ENCODE peak calls at places on chromosomes 11 and 22, in five cellular contexts. Y is HCT116, H is GM12878, M is H1, C is HepG2. K is an unnamed sample.

GRCh38 chr11:66281001-66281400 is 3.0 kb downstream of the CNIH2 start:
- DNase-seq in C (no peak), H (no peak), M (no peak), Y (no peak), K (no peak)

GRCh38 chr11:9078113-9079041 is 13.0 kb downstream of the SCUBE2 start:
- DNase-seq in C (no peak), Y (no peak), H (no peak), M (no peak), K (no peak)

GRCh38 chr11:128626913-128627665 is 39.7 kb upstream of the ETS1 start:
- DNase-seq in C (no peak), H (no peak), M (no peak), Y (no peak), K (no peak)

GRCh38 chr11:64148200-64148916 is 17.6 kb downstream of the MACROD1 start:
- DNase-seq in Y (peak), M (peak), C (peak), H (no peak), K (peak)

GRCh38 chr22:48535868-48536690 is 1291.6 kb downstream of the BRD1 start:
- DNase-seq in H (no peak), C (no peak), M (no peak), Y (no peak), K (no peak)

GRCh38 chr11:63882555-63883242 is 34.3 kb downstream of the RCOR2 start:
- DNase-seq in H (no peak), Y (no peak), M (no peak), C (no peak), K (no peak)

GRCh38 chr11:117613521-117613920 is 183.5 kb downstream of the DSCAML1 start:
- DNase-seq in H (no peak), M (peak), Y (no peak), C (no peak), K (no peak)

GRCh38 chr11:65958774-65959420 is 2.6 kb upstream of the SART1 start:
- DNase-seq in M (no peak), C (no peak), Y (no peak), H (no peak), K (no peak)

GRCh38 chr22:29907753-29908515 is 25.0 kb downstream of the MTMR3 start:
- DNase-seq in C (peak), H (no peak), M (no peak), Y (peak), K (no peak)

GRCh38 chr11:13118194-13118593 is 109.1 kb downstream of the RASSF10 start:
- DNase-seq in Y (peak), H (no peak), M (no peak), C (peak), K (no peak)

GRCh38 chr22:25172153-25172552 is 27.5 kb upstream of the CRYBB3 start:
- DNase-seq in M (no peak), H (no peak), Y (peak), C (peak), K (peak)

GRCh38 chr11:13294771-13295579 is 17.4 kb downstream of the BMAL1 start:
- DNase-seq in Y (no peak), M (no peak), H (no peak), C (no peak), K (no peak)

GRCh38 chr11:67048515-67048914 is 8.1 kb upstream of the RHOD start:
- DNase-seq in C (no peak), M (no peak), H (no peak), Y (no peak), K (no peak)

GRCh38 chr11:34150494-34151151 is 45.2 kb downstream of the NAT10 start:
- DNase-seq in Y (no peak), H (no peak), C (no peak), M (no peak), K (no peak)

GRCh38 chr11:30879322-30880020 is 293.3 kb upstream of the MPPED2 start:
- DNase-seq in Y (no peak), C (no peak), H (no peak), M (no peak), K (no peak)

GRCh38 chr22:29265929-29266328 is 1.9 kb downstream of the RHBDD3 start:
- DNase-seq in C (no peak), Y (no peak), M (no peak), H (no peak), K (no peak)

GRCh38 chr11:31956310-31956709 is 134.6 kb upstream of the RCN1 start:
- DNase-seq in C (no peak), H (no peak), M (no peak), Y (no peak), K (no peak)

GRCh38 chr11:65502852-65503603 is 4.2 kb downstream of the MALAT1 start:
- DNase-seq in Y (no peak), H (no peak), M (no peak), C (no peak), K (no peak)

GRCh38 chr11:16096336-16096735 is 260.0 kb downstream of the SOX6 start:
- DNase-seq in C (no peak), Y (no peak), H (no peak), M (no peak), K (no peak)

GRCh38 chr11:66421492-66422205 is 814 bp downstream of the NPAS4 start:
- DNase-seq in C (peak), M (peak), H (peak), Y (peak), K (peak)

GRCh38 chr22:22698263-22698750 is 53.9 kb downstream of the GGTLC2 start:
- DNase-seq in H (no peak), Y (no peak), C (no peak), M (no peak), K (no peak)

GRCh38 chr11:47327025-47327424 is 25.5 kb downstream of the MYBPC3 start:
- DNase-seq in Y (no peak), H (no peak), M (no peak), C (no peak), K (no peak)

GRCh38 chr11:77223797-77224196 is 77.7 kb downstream of the GDPD4 start:
- DNase-seq in H (no peak), Y (no peak), M (no peak), C (no peak), K (no peak)

GRCh38 chr11:28581286-28582242 is 473.4 kb downstream of the METTL15 start:
- DNase-seq in M (no peak), C (no peak), Y (no peak), H (no peak), K (no peak)

GRCh38 chr11:47348859-47349258 is 3.6 kb downstream of the MYBPC3 start:
- DNase-seq in C (peak), M (no peak), Y (peak), H (no peak), K (peak)

GRCh38 chr22:40241200-40241763 is 63.6 kb downstream of the TNRC6B start:
- DNase-seq in H (no peak), Y (no peak), M (no peak), C (no peak), K (no peak)

GRCh38 chr11:108965602-108966001 is 300.7 kb downstream of the DDX10 start:
- DNase-seq in C (no peak), M (no peak), H (no peak), Y (no peak), K (no peak)

GRCh38 chr11:127656266-127656879 is 655.8 kb upstream of the KIRREL3 start:
- DNase-seq in M (no peak), C (no peak), H (no peak), Y (no peak), K (no peak)

GRCh38 chr11:47552086-47552580 is 799 bp downstream of the CELF1 start:
- DNase-seq in M (no peak), C (peak), H (no peak), Y (no peak), K (peak)

GRCh38 chr22:49632199-49633009 is 195.3 kb downstream of the BRD1 start:
- DNase-seq in Y (peak), C (peak), H (no peak), M (peak), K (peak)

GRCh38 chr11:111059726-111060125 is 185.8 kb upstream of the POU2AF2 start:
- DNase-seq in C (no peak), H (no peak), Y (no peak), M (no peak), K (no peak)

GRCh38 chr22:39308614-39309363 is 10.6 kb downstream of the RPL3 start:
- DNase-seq in H (no peak), Y (peak), M (no peak), C (no peak), K (no peak)

GRCh38 chr11:69483170-69483569 is 1.7 kb downstream of the LINC01488 start:
- DNase-seq in Y (no peak), C (no peak), H (no peak), M (no peak), K (no peak)

GRCh38 chr11:69485337-69486041 is 4.0 kb downstream of the LINC01488 start:
- DNase-seq in Y (no peak), H (no peak), M (no peak), C (peak), K (no peak)

GRCh38 chr11:69486056-69486772 is 4.8 kb downstream of the LINC01488 start:
- DNase-seq in Y (no peak), M (no peak), H (no peak), C (no peak), K (no peak)

GRCh38 chr11:69483696-69484426 is 2.4 kb downstream of the LINC01488 start:
- DNase-seq in H (no peak), C (no peak), Y (no peak), M (no peak), K (no peak)

DNA sequence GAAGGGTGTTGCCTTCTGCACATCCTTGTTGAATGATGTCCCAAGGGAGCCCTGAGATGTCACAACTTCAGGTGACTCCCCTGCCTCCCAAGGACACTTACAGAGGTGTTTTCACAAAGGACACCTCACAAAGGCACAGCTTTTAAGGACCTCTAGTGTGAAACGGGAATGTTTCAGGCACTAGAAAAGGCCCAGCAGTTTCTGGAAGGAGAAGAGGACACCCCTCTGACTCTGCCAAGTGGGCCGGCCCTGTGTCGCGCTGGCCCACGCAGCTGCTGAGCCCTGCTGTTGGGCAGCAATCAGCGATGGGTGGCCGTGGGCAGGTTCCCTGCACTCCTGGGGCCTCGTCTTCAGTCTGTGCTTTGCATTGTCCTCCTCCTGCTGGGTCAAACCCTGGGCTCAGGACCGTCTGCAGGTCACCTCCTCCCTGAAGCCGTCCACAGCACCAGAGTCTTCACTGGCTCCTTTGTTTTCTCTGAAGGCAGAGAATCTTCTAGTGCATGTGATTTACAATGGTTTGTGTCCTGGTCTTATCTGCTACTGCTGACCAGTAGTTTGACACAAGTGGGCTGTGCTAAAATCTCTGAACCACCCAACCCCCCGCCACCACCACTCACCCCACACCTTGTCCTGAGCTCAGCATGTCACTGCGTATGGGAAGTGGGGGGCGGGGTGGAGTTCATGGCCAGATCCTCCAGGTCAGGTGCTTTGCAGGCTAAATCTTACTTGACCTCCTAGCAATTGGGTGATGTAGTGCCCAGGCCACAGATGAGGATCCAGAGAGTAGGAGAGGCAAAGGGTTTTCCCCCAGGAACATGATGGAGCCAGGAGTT is 3.2 kb downstream of the LINC01488 start:
- DNase-seq in M (no peak), H (no peak), Y (no peak), C (peak), K (no peak)
- TF ChIP-seq JUND in M (no peak), H (no peak), Y (no peak), C (no peak), K (no peak)

GRCh38 chr11:115993613-115994012 is 489.4 kb upstream of the CADM1 start:
- DNase-seq in Y (no peak), H (no peak), C (no peak), M (no peak), K (no peak)

GRCh38 chr11:115999437-115999836 is 495.2 kb upstream of the CADM1 start:
- DNase-seq in C (no peak), H (no peak), Y (no peak), M (no peak), K (no peak)

GRCh38 chr11:115996808-115997188 is 492.6 kb upstream of the CADM1 start:
- DNase-seq in C (no peak), M (no peak), H (no peak), Y (no peak), K (no peak)

GRCh38 chr11:115996125-115996807 is 492.1 kb upstream of the CADM1 start:
- DNase-seq in M (no peak), C (no peak), Y (no peak), H (peak), K (no peak)
- TF ChIP-seq JUND in M (no peak), C (no peak), Y (no peak), H (no peak), K (no peak)

GRCh38 chr11:33016654-33017053 is 976 bp downstream of the DEPDC7 start:
- DNase-seq in M (no peak), H (no peak), Y (no peak), C (no peak), K (no peak)
- TF ChIP-seq JUND in M (no peak), H (no peak), Y (no peak), C (no peak), K (no peak)

GRCh38 chr11:120210651-120211521 is at the start of gene OAF:
- DNase-seq in M (peak), H (no peak), C (peak), Y (peak), K (peak)
- TF ChIP-seq JUND in M (no peak), H (no peak), C (no peak), Y (no peak), K (no peak)